ENCODE peak calls at places on chromosomes 5 and 9, in eight cellular contexts. One of them, this sample, is unnamed.

GRCh38 chr9:93725382-93725781 is 149.0 kb downstream of the PHF2 start:
- DNase-seq in progenitor cell of endocrine pancreas: no peak
- DNase-seq in glutamatergic neuron: no peak
- DNase-seq in heart right ventricle: no peak
- DNase-seq in A673: no peak
- DNase-seq in endothelial cell: no peak
- DNase-seq in fibroblast of lung: no peak
- DNase-seq in epithelial cell of esophagus: no peak
- DNase-seq in this sample: no peak

GRCh38 chr5:23305055-23305454 is 202.4 kb upstream of the PRDM9 start:
- DNase-seq in progenitor cell of endocrine pancreas: no peak
- DNase-seq in glutamatergic neuron: no peak
- DNase-seq in heart right ventricle: no peak
- DNase-seq in A673: no peak
- DNase-seq in endothelial cell: no peak
- DNase-seq in fibroblast of lung: no peak
- DNase-seq in epithelial cell of esophagus: no peak
- DNase-seq in this sample: no peak

GRCh38 chr9:126919193-126919592 is 4.6 kb downstream of the RALGPS1 start:
- DNase-seq in progenitor cell of endocrine pancreas: no peak
- DNase-seq in glutamatergic neuron: no peak
- DNase-seq in heart right ventricle: no peak
- DNase-seq in A673: no peak
- DNase-seq in endothelial cell: no peak
- DNase-seq in fibroblast of lung: no peak
- DNase-seq in epithelial cell of esophagus: no peak
- DNase-seq in this sample: no peak

GRCh38 chr5:67538855-67539506 is 342.4 kb upstream of the CD180 start:
- DNase-seq in progenitor cell of endocrine pancreas: no peak
- DNase-seq in glutamatergic neuron: no peak
- DNase-seq in heart right ventricle: no peak
- DNase-seq in A673: no peak
- DNase-seq in endothelial cell: no peak
- DNase-seq in fibroblast of lung: no peak
- DNase-seq in epithelial cell of esophagus: no peak
- DNase-seq in this sample: no peak

GRCh38 chr9:89519393-89519805 is 21.5 kb upstream of the SEMA4D start:
- DNase-seq in progenitor cell of endocrine pancreas: no peak
- DNase-seq in glutamatergic neuron: no peak
- DNase-seq in heart right ventricle: no peak
- DNase-seq in A673: no peak
- DNase-seq in endothelial cell: no peak
- DNase-seq in fibroblast of lung: no peak
- DNase-seq in epithelial cell of esophagus: peak; percentile 28
- DNase-seq in this sample: peak; percentile 60

GRCh38 chr9:69380811-69381210 is 55.8 kb downstream of the ENTREP1 start:
- DNase-seq in progenitor cell of endocrine pancreas: no peak
- DNase-seq in glutamatergic neuron: no peak
- DNase-seq in heart right ventricle: no peak
- DNase-seq in A673: no peak
- DNase-seq in endothelial cell: no peak
- DNase-seq in fibroblast of lung: no peak
- DNase-seq in epithelial cell of esophagus: peak; percentile 53
- DNase-seq in this sample: no peak

GRCh38 chr5:33753704-33754103 is 138.1 kb downstream of the ADAMTS12 start:
- DNase-seq in progenitor cell of endocrine pancreas: no peak
- DNase-seq in glutamatergic neuron: no peak
- DNase-seq in heart right ventricle: no peak
- DNase-seq in A673: no peak
- DNase-seq in endothelial cell: no peak
- DNase-seq in fibroblast of lung: no peak
- DNase-seq in epithelial cell of esophagus: no peak
- DNase-seq in this sample: no peak

GRCh38 chr9:127712371-127712770 is 3.1 kb downstream of the PTRH1 start:
- DNase-seq in progenitor cell of endocrine pancreas: no peak
- DNase-seq in glutamatergic neuron: no peak
- DNase-seq in heart right ventricle: no peak
- DNase-seq in A673: no peak
- DNase-seq in endothelial cell: no peak
- DNase-seq in fibroblast of lung: no peak
- DNase-seq in epithelial cell of esophagus: no peak
- DNase-seq in this sample: no peak

GRCh38 chr9:15837079-15837679 is 284.3 kb downstream of the CCDC171 start:
- DNase-seq in progenitor cell of endocrine pancreas: peak; percentile 17
- DNase-seq in glutamatergic neuron: no peak
- DNase-seq in heart right ventricle: peak; percentile 9
- DNase-seq in A673: peak; percentile 67
- DNase-seq in endothelial cell: peak; percentile 49
- DNase-seq in fibroblast of lung: peak; percentile 74
- DNase-seq in epithelial cell of esophagus: peak; percentile 67
- DNase-seq in this sample: peak; percentile 45

GRCh38 chr5:39208471-39208870 is 10.9 kb downstream of the FYB1 start:
- DNase-seq in progenitor cell of endocrine pancreas: no peak
- DNase-seq in glutamatergic neuron: no peak
- DNase-seq in heart right ventricle: no peak
- DNase-seq in A673: no peak
- DNase-seq in endothelial cell: no peak
- DNase-seq in fibroblast of lung: no peak
- DNase-seq in epithelial cell of esophagus: no peak
- DNase-seq in this sample: no peak

DNA sequence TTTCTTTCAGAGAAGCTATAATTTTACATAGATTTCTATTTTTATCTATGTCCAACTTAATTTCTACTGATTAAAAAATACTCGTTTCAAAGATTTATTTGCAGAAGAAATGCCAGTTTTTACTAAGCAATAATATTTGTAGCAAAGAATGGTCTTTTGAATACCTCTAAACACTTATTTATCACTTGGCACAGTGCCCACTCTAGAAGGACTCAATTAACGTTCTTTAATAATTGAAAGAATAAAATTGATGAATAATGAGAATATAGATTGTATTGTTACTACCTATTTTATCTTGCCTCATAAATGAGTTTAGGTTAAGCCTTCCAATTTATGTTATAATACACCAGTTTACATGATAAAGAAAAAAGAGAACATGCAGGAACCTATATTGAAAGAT is 889.7 kb upstream of the CDH9 start:
- DNase-seq in progenitor cell of endocrine pancreas: no peak
- DNase-seq in glutamatergic neuron: no peak
- DNase-seq in heart right ventricle: no peak
- DNase-seq in A673: no peak
- DNase-seq in endothelial cell: no peak
- DNase-seq in fibroblast of lung: no peak
- DNase-seq in epithelial cell of esophagus: no peak
- DNase-seq in this sample: no peak
- TF ChIP-seq CTCF in progenitor cell of endocrine pancreas: no peak
- TF ChIP-seq CTCF in glutamatergic neuron: no peak
- TF ChIP-seq CTCF in heart right ventricle: no peak
- TF ChIP-seq CTCF in A673: no peak
- TF ChIP-seq CTCF in endothelial cell: no peak
- TF ChIP-seq CTCF in fibroblast of lung: no peak
- TF ChIP-seq CTCF in epithelial cell of esophagus: no peak
- TF ChIP-seq CTCF in this sample: no peak

GRCh38 chr5:10471672-10472071 is 30.0 kb downstream of the ROPN1L start:
- DNase-seq in progenitor cell of endocrine pancreas: no peak
- DNase-seq in glutamatergic neuron: no peak
- DNase-seq in heart right ventricle: no peak
- DNase-seq in A673: no peak
- DNase-seq in endothelial cell: no peak
- DNase-seq in fibroblast of lung: no peak
- DNase-seq in epithelial cell of esophagus: no peak
- DNase-seq in this sample: no peak
- TF ChIP-seq CTCF in progenitor cell of endocrine pancreas: no peak
- TF ChIP-seq CTCF in glutamatergic neuron: no peak
- TF ChIP-seq CTCF in heart right ventricle: no peak
- TF ChIP-seq CTCF in A673: no peak
- TF ChIP-seq CTCF in endothelial cell: no peak
- TF ChIP-seq CTCF in fibroblast of lung: no peak
- TF ChIP-seq CTCF in epithelial cell of esophagus: no peak
- TF ChIP-seq CTCF in this sample: no peak

DNA sequence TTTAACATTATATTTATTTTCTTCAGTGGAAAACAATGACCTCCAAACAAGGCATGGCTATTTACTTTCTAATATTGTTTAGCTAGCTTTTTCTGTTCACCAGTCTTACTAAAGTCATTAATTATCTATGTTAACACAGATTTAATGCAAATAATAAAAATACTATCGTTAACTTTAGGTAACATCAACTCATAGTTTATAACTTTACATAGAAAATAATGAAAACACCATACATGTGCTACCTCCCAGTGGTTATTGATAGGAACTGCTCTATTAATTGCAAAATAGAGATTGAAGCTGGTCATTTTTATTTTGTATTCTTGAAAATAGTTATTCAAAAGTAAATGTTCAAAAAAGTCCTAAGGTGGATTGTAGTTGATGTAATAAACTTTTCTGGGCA is 78.3 kb upstream of the HCN1 start:
- DNase-seq in progenitor cell of endocrine pancreas: no peak
- DNase-seq in glutamatergic neuron: no peak
- DNase-seq in heart right ventricle: no peak
- DNase-seq in A673: peak; percentile 4
- DNase-seq in endothelial cell: no peak
- DNase-seq in fibroblast of lung: no peak
- DNase-seq in epithelial cell of esophagus: no peak
- DNase-seq in this sample: no peak
- TF ChIP-seq CTCF in progenitor cell of endocrine pancreas: peak; percentile 63
- TF ChIP-seq CTCF in glutamatergic neuron: peak; percentile 79
- TF ChIP-seq CTCF in heart right ventricle: no peak
- TF ChIP-seq CTCF in A673: peak; percentile 52
- TF ChIP-seq CTCF in endothelial cell: peak; percentile 75
- TF ChIP-seq CTCF in fibroblast of lung: no peak
- TF ChIP-seq CTCF in epithelial cell of esophagus: no peak
- TF ChIP-seq CTCF in this sample: no peak

GRCh38 chr9:96219615-96220257 is 82.2 kb downstream of the HSD17B3 start:
- DNase-seq in progenitor cell of endocrine pancreas: no peak
- DNase-seq in glutamatergic neuron: peak; percentile 64
- DNase-seq in heart right ventricle: peak; percentile 31
- DNase-seq in A673: peak; percentile 39
- DNase-seq in endothelial cell: peak; percentile 30
- DNase-seq in fibroblast of lung: no peak
- DNase-seq in epithelial cell of esophagus: peak; percentile 29
- DNase-seq in this sample: no peak
- TF ChIP-seq CTCF in progenitor cell of endocrine pancreas: peak; percentile 53
- TF ChIP-seq CTCF in glutamatergic neuron: peak; percentile 91
- TF ChIP-seq CTCF in heart right ventricle: peak; percentile 45
- TF ChIP-seq CTCF in A673: peak; percentile 64
- TF ChIP-seq CTCF in endothelial cell: peak; percentile 73
- TF ChIP-seq CTCF in fibroblast of lung: no peak
- TF ChIP-seq CTCF in epithelial cell of esophagus: peak; percentile 61
- TF ChIP-seq CTCF in this sample: peak; percentile 29

GRCh38 chr5:131634996-131635754 is at the start of gene RAPGEF6:
- DNase-seq in progenitor cell of endocrine pancreas: peak; percentile 86
- DNase-seq in glutamatergic neuron: peak; percentile 90
- DNase-seq in heart right ventricle: peak; percentile 99
- DNase-seq in A673: peak; percentile 100
- DNase-seq in endothelial cell: peak; percentile 86
- DNase-seq in fibroblast of lung: peak; percentile 100
- DNase-seq in epithelial cell of esophagus: peak; percentile 100
- DNase-seq in this sample: peak; percentile 97
- TF ChIP-seq CTCF in progenitor cell of endocrine pancreas: no peak
- TF ChIP-seq CTCF in glutamatergic neuron: peak; percentile 26
- TF ChIP-seq CTCF in heart right ventricle: no peak
- TF ChIP-seq CTCF in A673: no peak
- TF ChIP-seq CTCF in endothelial cell: no peak
- TF ChIP-seq CTCF in fibroblast of lung: no peak
- TF ChIP-seq CTCF in epithelial cell of esophagus: no peak
- TF ChIP-seq CTCF in this sample: peak; percentile 21

GRCh38 chr9:121172726-121173487 is 28.8 kb downstream of the RAB14 start:
- DNase-seq in progenitor cell of endocrine pancreas: no peak
- DNase-seq in glutamatergic neuron: no peak
- DNase-seq in heart right ventricle: no peak
- DNase-seq in A673: no peak
- DNase-seq in endothelial cell: no peak
- DNase-seq in fibroblast of lung: no peak
- DNase-seq in epithelial cell of esophagus: peak; percentile 58
- DNase-seq in this sample: no peak
- TF ChIP-seq CTCF in progenitor cell of endocrine pancreas: no peak
- TF ChIP-seq CTCF in glutamatergic neuron: no peak
- TF ChIP-seq CTCF in heart right ventricle: no peak
- TF ChIP-seq CTCF in A673: no peak
- TF ChIP-seq CTCF in endothelial cell: no peak
- TF ChIP-seq CTCF in fibroblast of lung: no peak
- TF ChIP-seq CTCF in epithelial cell of esophagus: no peak
- TF ChIP-seq CTCF in this sample: no peak

GRCh38 chr9:91428927-91429351 is 5.3 kb upstream of the NFIL3 start:
- DNase-seq in progenitor cell of endocrine pancreas: no peak
- DNase-seq in glutamatergic neuron: no peak
- DNase-seq in heart right ventricle: no peak
- DNase-seq in A673: no peak
- DNase-seq in endothelial cell: no peak
- DNase-seq in fibroblast of lung: peak; percentile 97
- DNase-seq in epithelial cell of esophagus: peak; percentile 32
- DNase-seq in this sample: no peak

GRCh38 chr9:91431485-91431884 is 7.9 kb upstream of the NFIL3 start:
- DNase-seq in progenitor cell of endocrine pancreas: no peak
- DNase-seq in glutamatergic neuron: no peak
- DNase-seq in heart right ventricle: no peak
- DNase-seq in A673: no peak
- DNase-seq in endothelial cell: no peak
- DNase-seq in fibroblast of lung: no peak
- DNase-seq in epithelial cell of esophagus: no peak
- DNase-seq in this sample: no peak

GRCh38 chr9:91429501-91429900 is 5.9 kb upstream of the NFIL3 start:
- DNase-seq in progenitor cell of endocrine pancreas: no peak
- DNase-seq in glutamatergic neuron: no peak
- DNase-seq in heart right ventricle: no peak
- DNase-seq in A673: no peak
- DNase-seq in endothelial cell: no peak
- DNase-seq in fibroblast of lung: no peak
- DNase-seq in epithelial cell of esophagus: no peak
- DNase-seq in this sample: no peak

GRCh38 chr9:91436841-91437240 is 13.2 kb upstream of the NFIL3 start:
- DNase-seq in progenitor cell of endocrine pancreas: no peak
- DNase-seq in glutamatergic neuron: no peak
- DNase-seq in heart right ventricle: no peak
- DNase-seq in A673: no peak
- DNase-seq in endothelial cell: no peak
- DNase-seq in fibroblast of lung: no peak
- DNase-seq in epithelial cell of esophagus: no peak
- DNase-seq in this sample: no peak

GRCh38 chr9:91433180-91433579 is 9.5 kb upstream of the NFIL3 start:
- DNase-seq in progenitor cell of endocrine pancreas: no peak
- DNase-seq in glutamatergic neuron: no peak
- DNase-seq in heart right ventricle: no peak
- DNase-seq in A673: peak; percentile 59
- DNase-seq in endothelial cell: no peak
- DNase-seq in fibroblast of lung: peak; percentile 95
- DNase-seq in epithelial cell of esophagus: peak; percentile 96
- DNase-seq in this sample: peak; percentile 32
- TF ChIP-seq CTCF in progenitor cell of endocrine pancreas: peak; percentile 20
- TF ChIP-seq CTCF in glutamatergic neuron: no peak
- TF ChIP-seq CTCF in heart right ventricle: peak; percentile 19
- TF ChIP-seq CTCF in A673: peak; percentile 49
- TF ChIP-seq CTCF in endothelial cell: no peak
- TF ChIP-seq CTCF in fibroblast of lung: peak; percentile 44
- TF ChIP-seq CTCF in epithelial cell of esophagus: peak; percentile 62
- TF ChIP-seq CTCF in this sample: no peak

This sample was measured in Calu3.